ENCODE peak calls at places on chromosomes 16 and 17, in six cellular contexts. B is K562, S is GM12892, J is H1, H is GM12878, N is HepG2. T is an unnamed sample.

GRCh38 chr17:50570516-50570915 is 10.0 kb downstream of the CACNA1G start:
- DNase-seq in B (no peak), S (no peak), J (no peak), H (no peak), N (no peak), T (no peak)

GRCh38 chr16:66150691-66151090 is 215.8 kb upstream of the CDH5 start:
- DNase-seq in B (no peak), S (no peak), J (no peak), H (no peak), N (no peak), T (no peak)

GRCh38 chr16:14307623-14308356 is 236.7 kb downstream of the MRTFB start:
- DNase-seq in B (no peak), S (no peak), J (no peak), H (no peak), N (no peak), T (no peak)

GRCh38 chr17:78281249-78281865 is 49.9 kb downstream of the TMEM235 start:
- DNase-seq in B (no peak), S (no peak), J (no peak), H (no peak), N (no peak), T (no peak)

GRCh38 chr17:44005865-44006580 is 1.6 kb downstream of the NAGS start:
- DNase-seq in B (no peak), S (peak), J (peak), H (no peak), N (no peak), T (peak)

GRCh38 chr17:19239544-19239943 is 2.4 kb downstream of the EPN2 start:
- DNase-seq in B (no peak), S (no peak), J (no peak), H (no peak), N (no peak), T (no peak)

GRCh38 chr17:69729937-69730336 is 315.4 kb downstream of the MAP2K6 start:
- DNase-seq in B (no peak), S (no peak), J (no peak), H (no peak), N (no peak), T (no peak)

GRCh38 chr17:29579866-29580771 is 9.3 kb downstream of the GIT1 start:
- DNase-seq in B (peak), S (peak), J (peak), H (no peak), N (peak), T (peak)

GRCh38 chr16:86737083-86737482 is 158.7 kb downstream of the FOXL1 start:
- DNase-seq in B (no peak), S (no peak), J (no peak), H (no peak), N (no peak), T (no peak)

DNA sequence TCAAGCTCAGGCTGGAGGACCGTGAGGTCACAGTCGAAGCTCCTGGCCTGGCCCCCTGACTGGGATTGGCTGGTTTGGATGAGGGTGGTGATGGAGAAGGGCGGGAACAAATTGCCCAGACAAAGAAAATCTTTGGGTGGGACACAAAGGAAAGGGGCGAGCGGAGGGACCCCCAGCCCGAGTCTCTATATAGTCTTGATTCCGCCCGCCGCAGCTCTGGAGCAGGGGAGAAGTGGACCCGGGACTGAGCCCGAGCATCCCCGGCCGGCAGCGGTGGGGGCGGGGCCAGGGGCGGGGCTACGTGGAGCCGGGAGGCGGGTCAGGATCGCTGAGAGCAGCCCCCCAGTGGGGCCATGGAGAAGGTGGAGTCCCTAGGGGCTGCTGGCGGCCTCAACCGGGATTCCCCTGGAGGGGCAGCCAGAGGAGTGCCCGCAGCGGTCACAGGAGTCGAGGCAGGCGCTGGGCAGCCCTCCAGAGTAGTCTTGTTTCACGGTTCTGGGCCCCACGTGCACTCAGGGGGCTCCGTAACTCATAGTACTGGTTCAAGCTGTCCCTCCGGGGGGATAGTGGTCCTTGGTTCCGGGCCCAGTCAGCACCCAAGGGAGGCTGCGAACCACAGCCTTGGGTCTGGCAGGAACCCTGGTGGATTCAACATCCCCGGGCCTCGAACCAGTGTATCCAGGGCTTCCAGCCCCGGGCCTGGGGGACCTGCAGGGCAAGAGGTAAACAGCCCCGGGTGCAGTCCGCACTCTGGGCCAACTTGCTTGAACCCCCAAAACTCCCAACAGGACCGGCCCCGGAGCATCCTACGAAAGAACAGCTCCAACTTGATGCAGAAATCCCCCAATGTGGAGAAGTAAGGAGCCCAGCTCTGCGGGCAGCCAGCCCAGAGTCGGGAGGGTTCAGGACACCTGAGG is 1.2 kb upstream of the NEURL4 start:
- DNase-seq in B (peak), S (peak), J (peak), H (no peak), N (peak), T (peak)
- TF ChIP-seq TAF1 in B (no peak), S (no peak), J (peak), H (no peak), N (peak), T (no peak)

GRCh38 chr17:3906881-3907280 is 9.4 kb downstream of the P2RX1 start:
- DNase-seq in B (no peak), S (no peak), J (no peak), H (no peak), N (no peak), T (no peak)
- TF ChIP-seq POLR2A in B (no peak), S (no peak), J (no peak), H (no peak), N (no peak), T (no peak)

GRCh38 chr16:73385701-73386100 is 337.8 kb upstream of the ZFHX3 start:
- DNase-seq in B (no peak), S (no peak), J (no peak), H (no peak), N (no peak), T (no peak)
- TF ChIP-seq TAF1 in B (no peak), S (no peak), J (no peak), H (no peak), N (no peak), T (no peak)

GRCh38 chr16:1532081-1532760 is 1.2 kb upstream of the TMEM204 start:
- DNase-seq in B (no peak), S (no peak), J (no peak), H (no peak), N (no peak), T (no peak)
- TF ChIP-seq POLR2A in B (no peak), S (no peak), J (no peak), H (no peak), N (no peak), T (no peak)

GRCh38 chr17:15892244-15892643 is 52.7 kb upstream of the ADORA2B start:
- DNase-seq in B (no peak), S (no peak), J (no peak), H (no peak), N (no peak), T (no peak)

GRCh38 chr17:15894913-15895658 is 49.8 kb upstream of the ADORA2B start:
- DNase-seq in B (no peak), S (no peak), J (no peak), H (no peak), N (no peak), T (no peak)

GRCh38 chr17:15892679-15893332 is 52.1 kb upstream of the ADORA2B start:
- DNase-seq in B (no peak), S (no peak), J (no peak), H (no peak), N (peak), T (no peak)

GRCh38 chr17:15893333-15894024 is 51.5 kb upstream of the ADORA2B start:
- DNase-seq in B (no peak), S (no peak), J (no peak), H (no peak), N (no peak), T (no peak)

GRCh38 chr17:15894258-15894657 is 50.7 kb upstream of the ADORA2B start:
- DNase-seq in B (no peak), S (no peak), J (no peak), H (no peak), N (no peak), T (no peak)
- TF ChIP-seq TAF1 in B (no peak), S (no peak), J (no peak), H (no peak), N (no peak), T (no peak)

DNA sequence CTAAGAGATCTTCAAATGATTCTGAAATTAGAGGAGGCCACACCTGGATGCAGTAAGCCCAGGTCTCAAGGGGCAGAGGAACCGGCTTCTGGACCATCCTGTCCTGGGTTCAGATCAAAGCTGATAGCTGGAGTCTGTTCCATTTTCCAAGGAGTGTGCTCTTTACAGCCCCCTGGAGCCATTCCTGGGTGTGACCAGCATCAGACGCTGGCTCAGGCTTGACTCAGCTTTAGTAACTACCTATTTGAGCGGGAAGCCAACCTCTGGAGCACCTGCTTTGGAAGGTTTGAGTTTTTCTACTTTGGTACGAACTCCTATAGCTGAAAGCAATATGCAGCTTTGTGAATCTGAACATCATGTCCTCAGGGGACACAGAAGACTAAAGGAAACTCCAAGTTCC is 12.9 kb upstream of the BBS2 start:
- DNase-seq in B (peak), S (no peak), J (no peak), H (no peak), N (peak), T (no peak)
- TF ChIP-seq POLR2A in B (no peak), S (no peak), J (no peak), H (no peak), N (no peak), T (no peak)